ENCODE peak calls at places on chromosomes 2 and 18, in four cellular contexts. One of them, this sample, is unnamed.

GRCh38 chr2:190534310-190535118 is at the start of gene NEMP2:
- DNase-seq in left cardiac atrium: peak
- DNase-seq in stimulated activated CD4-positive, alpha-beta T cell treated with anti-CD3 and anti-CD28 coated beads, Interleukin-15, amount 100 ng/mL, for 24 hours: peak
- DNase-seq in neural crest cell: peak
- DNase-seq in this sample: peak

GRCh38 chr18:8771930-8772329 is 66.6 kb downstream of the MTCL1 start:
- DNase-seq in left cardiac atrium: peak
- DNase-seq in stimulated activated CD4-positive, alpha-beta T cell treated with anti-CD3 and anti-CD28 coated beads, Interleukin-15, amount 100 ng/mL, for 24 hours: no peak
- DNase-seq in neural crest cell: no peak
- DNase-seq in this sample: peak

GRCh38 chr2:96887419-96888081 is 17.7 kb upstream of the SEMA4C start:
- DNase-seq in left cardiac atrium: no peak
- DNase-seq in stimulated activated CD4-positive, alpha-beta T cell treated with anti-CD3 and anti-CD28 coated beads, Interleukin-15, amount 100 ng/mL, for 24 hours: no peak
- DNase-seq in neural crest cell: no peak
- DNase-seq in this sample: no peak

GRCh38 chr18:10142496-10143160 is 228.8 kb downstream of the VAPA start:
- DNase-seq in left cardiac atrium: peak
- DNase-seq in stimulated activated CD4-positive, alpha-beta T cell treated with anti-CD3 and anti-CD28 coated beads, Interleukin-15, amount 100 ng/mL, for 24 hours: no peak
- DNase-seq in neural crest cell: no peak
- DNase-seq in this sample: no peak

GRCh38 chr2:71064754-71065621 is 3.5 kb upstream of the NAGK start:
- DNase-seq in left cardiac atrium: no peak
- DNase-seq in stimulated activated CD4-positive, alpha-beta T cell treated with anti-CD3 and anti-CD28 coated beads, Interleukin-15, amount 100 ng/mL, for 24 hours: no peak
- DNase-seq in neural crest cell: no peak
- DNase-seq in this sample: no peak

GRCh38 chr2:45612741-45613140 is 1.7 kb upstream of the SRBD1 start:
- DNase-seq in left cardiac atrium: no peak
- DNase-seq in stimulated activated CD4-positive, alpha-beta T cell treated with anti-CD3 and anti-CD28 coated beads, Interleukin-15, amount 100 ng/mL, for 24 hours: no peak
- DNase-seq in neural crest cell: no peak
- DNase-seq in this sample: no peak

GRCh38 chr2:176080540-176081355 is 3.0 kb downstream of the EVX2 start:
- DNase-seq in left cardiac atrium: no peak
- DNase-seq in stimulated activated CD4-positive, alpha-beta T cell treated with anti-CD3 and anti-CD28 coated beads, Interleukin-15, amount 100 ng/mL, for 24 hours: peak
- DNase-seq in neural crest cell: no peak
- DNase-seq in this sample: no peak

GRCh38 chr2:193331701-193332100 is 1137.0 kb upstream of the TMEFF2 start:
- DNase-seq in left cardiac atrium: no peak
- DNase-seq in stimulated activated CD4-positive, alpha-beta T cell treated with anti-CD3 and anti-CD28 coated beads, Interleukin-15, amount 100 ng/mL, for 24 hours: no peak
- DNase-seq in neural crest cell: no peak
- DNase-seq in this sample: no peak

GRCh38 chr2:3001595-3002184 is 375.9 kb downstream of the EIPR1 start:
- DNase-seq in left cardiac atrium: no peak
- DNase-seq in stimulated activated CD4-positive, alpha-beta T cell treated with anti-CD3 and anti-CD28 coated beads, Interleukin-15, amount 100 ng/mL, for 24 hours: no peak
- DNase-seq in neural crest cell: no peak
- DNase-seq in this sample: peak

GRCh38 chr2:44805391-44805790 is 136.1 kb upstream of the SIX3 start:
- DNase-seq in left cardiac atrium: no peak
- DNase-seq in stimulated activated CD4-positive, alpha-beta T cell treated with anti-CD3 and anti-CD28 coated beads, Interleukin-15, amount 100 ng/mL, for 24 hours: no peak
- DNase-seq in neural crest cell: no peak
- DNase-seq in this sample: no peak

GRCh38 chr2:2906091-2906490 is 471.5 kb downstream of the EIPR1 start:
- DNase-seq in left cardiac atrium: no peak
- DNase-seq in stimulated activated CD4-positive, alpha-beta T cell treated with anti-CD3 and anti-CD28 coated beads, Interleukin-15, amount 100 ng/mL, for 24 hours: no peak
- DNase-seq in neural crest cell: no peak
- DNase-seq in this sample: no peak